ENCODE peak calls at places on chromosomes 2 and 18, in nine cellular contexts. U is bronchial epithelial cell; P is left colon; E is stomach; W is activated T-helper 9 cell treated with anti-CD3 and anti-CD28 coated beads, Interleukin-2, amount 50 U/mL, for 16 hours; L is stimulated activated naive B cell treated with anti-CD40 and anti-IgM and Interleukin-4, amounts not matched to agents 10 μg/mL and 1 μg/mL and 100 μg/mL, for 72 hours; S is CMK; R is mucosa of descending colon; A is HTR-8/SVneo. N is an unnamed sample.

GRCh38 chr2:219175486-219175885 is 1.2 kb downstream of the CNPPD1 start:
- DNase-seq in E (no peak), S (no peak), W (no peak), U (no peak), R (no peak), A (no peak), P (no peak), L (no peak), N (no peak)

GRCh38 chr2:203751886-203752285 is 45.4 kb downstream of the CD28 start:
- DNase-seq in R (no peak), P (no peak), U (no peak), L (no peak), A (no peak), S (no peak), E (no peak), W (no peak), N (no peak)

GRCh38 chr2:233477548-233478433 is 88.8 kb downstream of the USP40 start:
- DNase-seq in L (no peak), U (no peak), E (no peak), W (no peak), S (no peak), A (no peak), P (no peak), R (no peak), N (no peak)

GRCh38 chr18:62201870-62202269 is 14.8 kb downstream of the RELCH start:
- DNase-seq in S (no peak), P (no peak), U (peak; percentile 91), L (no peak), E (no peak), W (no peak), A (no peak), R (no peak), N (peak; percentile 60)

GRCh38 chr18:67421666-67422065 is 94.9 kb downstream of the DSEL start:
- DNase-seq in R (no peak), S (no peak), E (no peak), A (no peak), U (peak; percentile 50), W (no peak), P (no peak), L (no peak), N (no peak)

GRCh38 chr2:51722311-51722710 is 690.4 kb upstream of the NRXN1 start:
- DNase-seq in S (no peak), E (no peak), P (no peak), U (peak; percentile 92), A (no peak), R (no peak), L (no peak), W (no peak), N (peak; percentile 14)

GRCh38 chr2:25168256-25169072 is at the start of gene POMC:
- DNase-seq in E (peak; percentile 27), R (no peak), U (peak; percentile 6), S (no peak), P (peak; percentile 31), L (peak; percentile 29), A (peak; percentile 45), W (peak; percentile 5), N (peak; percentile 29)

GRCh38 chr18:33854086-33854826 is 276.2 kb downstream of the ASXL3 start:
- DNase-seq in L (no peak), P (no peak), E (no peak), U (no peak), W (no peak), S (no peak), A (no peak), R (no peak), N (no peak)